ENCODE peak calls at places on chromosomes 16 and 17, in five cellular contexts. V is mesendoderm, F is trophoblast cell, Y is mesenchymal stem cell, D is H1. X is an unnamed sample.

GRCh38 chr17:34226011-34226410 is 29.1 kb upstream of the CCL2 start:
- DNase-seq in V (no peak), F (no peak), Y (no peak), D (no peak), X (peak; percentile 31)

GRCh38 chr16:50336884-50337283 is 31.9 kb downstream of the BRD7 start:
- DNase-seq in V (no peak), F (peak; percentile 53), Y (no peak), D (no peak), X (no peak)

GRCh38 chr17:48484256-48484655 is 46.6 kb downstream of the HOXB1 start:
- DNase-seq in V (no peak), F (no peak), Y (peak; percentile 76), D (no peak), X (peak; percentile 76)

GRCh38 chr17:83109793-83110645 is 30.6 kb downstream of the METRNL start:
- DNase-seq in V (peak; percentile 62), F (peak; percentile 87), Y (peak; percentile 88), D (no peak), X (peak; percentile 97)

GRCh38 chr17:60970741-60971140 is 293.1 kb downstream of the BCAS3 start:
- DNase-seq in V (no peak), F (no peak), Y (no peak), D (no peak), X (no peak)

GRCh38 chr17:11900103-11900502 is 97.2 kb downstream of the ZNF18 start:
- DNase-seq in V (peak; percentile 30), F (no peak), Y (no peak), D (no peak), X (no peak)

GRCh38 chr17:34406196-34406595 is 43.2 kb upstream of the CCL1 start:
- DNase-seq in V (no peak), F (no peak), Y (no peak), D (no peak), X (no peak)

GRCh38 chr16:50301626-50302471 is 35.5 kb downstream of the ADCY7 start:
- DNase-seq in V (no peak), F (peak; percentile 90), Y (peak; percentile 77), D (peak; percentile 45), X (peak; percentile 86)

GRCh38 chr17:31425646-31426045 is 34.2 kb downstream of the RAB11FIP4 start:
- DNase-seq in V (peak; percentile 27), F (no peak), Y (no peak), D (peak; percentile 56), X (no peak)

GRCh38 chr16:67329901-67330300 is 3.3 kb downstream of the LRRC36 start:
- DNase-seq in V (no peak), F (no peak), Y (no peak), D (no peak), X (no peak)

GRCh38 chr17:66313995-66314659 is 11.7 kb downstream of the PRKCA start:
- DNase-seq in V (no peak), F (no peak), Y (no peak), D (no peak), X (no peak)

GRCh38 chr16:58127634-58128033 is 1.5 kb downstream of the CFAP20 start:
- DNase-seq in V (no peak), F (no peak), Y (peak; percentile 34), D (no peak), X (no peak)

GRCh38 chr16:78684655-78685400 is 585.4 kb downstream of the WWOX start:
- DNase-seq in V (no peak), F (peak; percentile 27), Y (peak; percentile 95), D (no peak), X (no peak)

GRCh38 chr17:47273245-47273644 is 19.6 kb downstream of the ITGB3 start:
- DNase-seq in V (no peak), F (no peak), Y (no peak), D (no peak), X (no peak)

GRCh38 chr17:47275245-47275984 is 21.8 kb downstream of the ITGB3 start:
- DNase-seq in V (peak; percentile 89), F (no peak), Y (peak; percentile 70), D (peak; percentile 80), X (peak; percentile 84)

GRCh38 chr17:47276444-47276843 is 22.8 kb downstream of the ITGB3 start:
- DNase-seq in V (no peak), F (no peak), Y (no peak), D (no peak), X (no peak)

GRCh38 chr17:47272491-47272890 is 18.9 kb downstream of the ITGB3 start:
- DNase-seq in V (no peak), F (no peak), Y (no peak), D (no peak), X (no peak)

DNA sequence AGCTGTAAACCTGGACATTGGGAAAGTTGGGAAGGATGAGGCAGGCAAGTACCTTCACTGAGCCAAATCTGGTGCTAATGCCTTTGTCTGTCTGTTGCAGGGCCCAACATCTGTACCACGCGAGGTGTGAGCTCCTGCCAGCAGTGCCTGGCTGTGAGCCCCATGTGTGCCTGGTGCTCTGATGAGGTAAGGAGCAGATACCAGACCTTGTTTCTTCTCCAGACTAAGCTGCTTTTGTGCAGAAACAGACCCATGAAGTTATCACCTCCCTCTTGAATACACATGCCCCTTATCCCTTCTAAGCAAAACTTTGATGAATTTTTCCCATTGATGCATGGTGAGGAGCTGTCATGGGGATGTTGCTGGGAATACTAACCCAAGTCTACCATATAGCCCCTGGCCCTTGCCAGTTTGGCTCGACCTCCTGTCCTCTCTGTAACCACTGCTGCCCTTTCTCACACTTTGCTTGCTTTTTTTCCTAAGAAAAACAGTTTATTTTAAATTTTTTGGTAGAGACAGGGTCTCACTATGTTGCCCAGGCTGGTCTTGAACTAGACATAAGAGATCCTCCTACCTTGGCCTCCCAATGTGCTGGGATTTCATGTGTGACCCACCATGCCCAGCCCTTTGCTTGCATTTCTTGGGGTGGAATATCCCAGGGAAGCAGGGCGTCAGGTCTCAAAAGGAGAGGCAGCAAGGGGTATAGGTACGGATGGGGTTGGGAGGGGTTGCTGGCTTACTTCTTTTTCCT is 20.9 kb downstream of the ITGB3 start:
- DNase-seq in V (peak; percentile 60), F (no peak), Y (no peak), D (no peak), X (no peak)
- H3K4me2 ChIP-seq in V (no peak overlapping the region), F (no peak overlapping the region), Y (no peak overlapping the region), D (no peak overlapping the region), X (no peak overlapping the region)

GRCh38 chr17:44356241-44356640 is 7.4 kb downstream of the FAM171A2 start:
- DNase-seq in V (no peak), F (no peak), Y (no peak), D (no peak), X (no peak)
- H4K8ac ChIP-seq in V (no peak overlapping the region), F (no peak overlapping the region), Y (no peak overlapping the region), D (no peak overlapping the region), X (no peak overlapping the region)

DNA sequence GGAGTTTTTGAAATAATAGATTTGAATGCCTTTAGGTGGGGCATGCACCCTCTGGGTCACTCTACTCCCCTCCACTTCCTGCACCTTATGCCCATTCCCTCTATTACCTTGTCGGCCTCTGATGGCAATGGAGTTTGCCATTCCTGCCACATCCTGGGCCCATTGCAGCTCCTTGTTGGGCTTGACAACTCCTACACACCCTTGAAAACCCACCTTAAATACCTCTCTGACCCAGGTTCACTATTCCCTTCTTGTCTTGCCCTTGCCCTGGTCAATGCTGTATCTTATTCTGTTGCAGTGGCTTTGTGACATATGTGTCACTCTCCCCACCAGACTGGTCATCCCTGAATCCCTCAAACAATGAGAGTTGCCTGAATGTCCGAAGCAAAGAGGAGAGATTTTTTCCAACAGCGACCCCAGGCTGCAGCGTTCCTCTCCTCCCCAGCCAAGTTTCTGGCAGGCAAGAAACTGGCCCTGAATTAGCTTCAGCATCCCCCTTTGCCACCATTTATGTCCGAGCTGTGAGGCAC is 2.4 kb downstream of the CCR7 start:
- DNase-seq in V (no peak), F (no peak), Y (no peak), D (no peak), X (no peak)
- H3K4me1 ChIP-seq in V (peaks cover 4% of the 10 kb centered on the region), F (peaks cover 12% of the 10 kb centered on the region), Y (peaks cover 13% of the 10 kb centered on the region), D (peaks cover 4% of the 10 kb centered on the region), X (peaks cover 20% of the 10 kb centered on the region)

GRCh38 chr17:73474370-73474988 is 162.7 kb upstream of the CDC42EP4 start:
- DNase-seq in V (peak; percentile 69), F (peak; percentile 40), Y (peak; percentile 55), D (no peak), X (peak; percentile 39)
- H3K4me2 ChIP-seq in V (no peak overlapping the region), F (no peak overlapping the region), Y (no peak overlapping the region), D (no peak overlapping the region), X (no peak overlapping the region)

GRCh38 chr16:1342526-1343427 is 8.9 kb downstream of the TSR3 start:
- DNase-seq in V (peak; percentile 98), F (peak; percentile 96), Y (peak; percentile 94), D (peak; percentile 97), X (peak; percentile 82)

GRCh38 chr16:1341495-1342388 is 8.3 kb downstream of the BAIAP3 start:
- DNase-seq in V (no peak), F (no peak), Y (no peak), D (no peak), X (no peak)

GRCh38 chr16:1345087-1345486 is 6.6 kb downstream of the TSR3 start:
- DNase-seq in V (no peak), F (no peak), Y (no peak), D (no peak), X (no peak)

GRCh38 chr16:1344499-1344898 is 7.2 kb downstream of the TSR3 start:
- DNase-seq in V (no peak), F (no peak), Y (no peak), D (no peak), X (no peak)

GRCh38 chr16:1343428-1344242 is 8.0 kb downstream of the TSR3 start:
- DNase-seq in V (no peak), F (no peak), Y (no peak), D (no peak), X (no peak)
- H4K8ac ChIP-seq in V (no peak overlapping the region), F (no peak overlapping the region), Y (no peak overlapping the region), D (no peak overlapping the region), X (no peak overlapping the region)

DNA sequence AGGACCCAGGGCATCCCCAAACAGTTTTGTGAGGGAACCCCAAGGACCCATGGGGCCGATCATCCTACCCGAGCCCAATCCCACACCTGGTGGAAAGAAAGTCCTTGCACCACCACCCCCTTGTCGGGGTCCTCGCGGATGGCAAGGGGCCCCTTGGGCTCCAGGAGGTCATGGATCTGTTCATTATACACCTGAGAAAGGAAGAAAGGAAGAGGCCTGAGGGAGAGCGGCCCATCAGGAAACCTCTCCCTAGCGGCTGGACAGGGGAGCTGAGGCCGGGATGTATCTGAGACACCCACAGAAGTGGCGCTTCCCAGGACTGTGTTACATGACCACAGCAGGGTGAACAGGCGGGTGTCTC is 12.8 kb downstream of the KIF18B start:
- DNase-seq in V (no peak), F (no peak), Y (no peak), D (no peak), X (no peak)
- H3K4me1 ChIP-seq in V (peaks cover 5% of the 10 kb centered on the region), F (no peaks in the 10 kb centered on the region), Y (no peaks in the 10 kb centered on the region), D (no peaks in the 10 kb centered on the region), X (no peaks in the 10 kb centered on the region)

X was measured in IMR-90.